ENCODE peak calls at places on chromosomes 3 and 15, in four cellular contexts. K is CD8-positive, alpha-beta T cell; W is mucosa of descending colon; S is astrocyte of the cerebellum. T is an unnamed sample.

GRCh38 chr3:72630614-72631344 is 217.5 kb downstream of the SHQ1 start:
- DNase-seq in K (no peak), W (no peak), S (no peak), T (no peak)

GRCh38 chr3:139309880-139310279 is 33.9 kb upstream of the MRPS22 start:
- DNase-seq in K (no peak), W (no peak), S (no peak), T (no peak)

GRCh38 chr15:56929933-56930332 is 11.5 kb downstream of the TCF12 start:
- DNase-seq in K (no peak), W (no peak), S (no peak), T (no peak)

GRCh38 chr3:39409514-39410136 is 3.1 kb downstream of the RPSA start:
- DNase-seq in K (no peak), W (no peak), S (no peak), T (no peak)

GRCh38 chr15:77606142-77607034 is 26.3 kb downstream of the LINGO1 start:
- DNase-seq in K (no peak), W (peak), S (no peak), T (no peak)

GRCh38 chr15:35290301-35290721 is 205.2 kb upstream of the NANOGP8 start:
- DNase-seq in K (no peak), W (no peak), S (no peak), T (no peak)

GRCh38 chr3:38723569-38724391 is 74.3 kb upstream of the SCN5A start:
- DNase-seq in K (no peak), W (no peak), S (no peak), T (no peak)

GRCh38 chr3:100042144-100042543 is 72.2 kb downstream of the FILIP1L start:
- DNase-seq in K (no peak), W (no peak), S (no peak), T (peak)

GRCh38 chr3:27722957-27723802 is 1.1 kb upstream of the EOMES start:
- DNase-seq in K (no peak), W (no peak), S (no peak), T (no peak)

GRCh38 chr3:3015472-3016089 is 94.6 kb downstream of the IL5RA start:
- DNase-seq in K (no peak), W (no peak), S (peak), T (no peak)

GRCh38 chr3:127254730-127255129 is 33.1 kb downstream of the PRR20G start:
- DNase-seq in K (no peak), W (no peak), S (no peak), T (no peak)

GRCh38 chr3:197366301-197367044 is 68.1 kb upstream of the DLG1 start:
- DNase-seq in K (no peak), W (no peak), S (no peak), T (no peak)

GRCh38 chr15:85899927-85900326 is 105.2 kb upstream of the KLHL25 start:
- DNase-seq in K (no peak), W (no peak), S (no peak), T (no peak)

GRCh38 chr3:125194849-125195601 is 17.5 kb downstream of the SLC12A8 start:
- DNase-seq in K (no peak), W (peak), S (peak), T (peak)

GRCh38 chr15:88617031-88617722 is 4.0 kb upstream of the AEN start:
- DNase-seq in K (no peak), W (no peak), S (no peak), T (no peak)

GRCh38 chr3:71046791-71047190 is 536.7 kb downstream of the FOXP1 start:
- DNase-seq in K (no peak), W (peak), S (no peak), T (no peak)

GRCh38 chr3:71047616-71048531 is 535.7 kb downstream of the FOXP1 start:
- DNase-seq in K (no peak), W (no peak), S (no peak), T (no peak)

GRCh38 chr3:71050133-71050520 is 533.4 kb downstream of the FOXP1 start:
- DNase-seq in K (no peak), W (no peak), S (peak), T (no peak)

GRCh38 chr3:71050521-71051258 is 532.8 kb downstream of the FOXP1 start:
- DNase-seq in K (no peak), W (no peak), S (peak), T (no peak)

DNA sequence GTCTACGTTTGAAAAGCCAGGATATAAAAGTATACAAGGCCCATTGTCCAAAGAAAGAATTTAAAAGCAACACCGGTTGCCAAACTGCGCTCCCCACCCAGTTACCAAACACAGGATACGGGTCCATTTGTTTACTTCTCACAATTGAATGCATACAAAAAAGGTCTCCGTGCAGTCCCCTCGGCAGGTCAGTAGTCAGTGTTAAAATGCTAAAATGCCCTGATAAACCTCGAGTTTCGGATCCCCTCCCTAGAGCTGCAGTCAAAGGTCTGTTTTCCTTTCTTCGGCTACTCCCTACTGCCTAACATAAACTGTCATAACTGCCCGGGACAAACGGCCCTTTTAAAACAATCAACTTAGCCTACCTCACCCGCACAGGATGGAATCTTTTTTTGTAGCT is 534.6 kb downstream of the FOXP1 start:
- DNase-seq in K (no peak), W (no peak), S (no peak), T (no peak)
- H3K4me3 ChIP-seq in K (no peak), W (no peak), S (no peak), T (no peak)

GRCh38 chr3:146265720-146266119 is 14.8 kb upstream of the PLSCR4 start:
- DNase-seq in K (no peak), W (no peak), S (no peak), T (no peak)

GRCh38 chr3:146259880-146260589 is 9.1 kb upstream of the PLSCR4 start:
- DNase-seq in K (no peak), W (no peak), S (no peak), T (no peak)

GRCh38 chr3:146256851-146257486 is 6.1 kb upstream of the PLSCR4 start:
- DNase-seq in K (no peak), W (no peak), S (peak), T (no peak)

GRCh38 chr3:146268535-146269219 is 17.8 kb upstream of the PLSCR4 start:
- DNase-seq in K (no peak), W (no peak), S (no peak), T (no peak)

DNA sequence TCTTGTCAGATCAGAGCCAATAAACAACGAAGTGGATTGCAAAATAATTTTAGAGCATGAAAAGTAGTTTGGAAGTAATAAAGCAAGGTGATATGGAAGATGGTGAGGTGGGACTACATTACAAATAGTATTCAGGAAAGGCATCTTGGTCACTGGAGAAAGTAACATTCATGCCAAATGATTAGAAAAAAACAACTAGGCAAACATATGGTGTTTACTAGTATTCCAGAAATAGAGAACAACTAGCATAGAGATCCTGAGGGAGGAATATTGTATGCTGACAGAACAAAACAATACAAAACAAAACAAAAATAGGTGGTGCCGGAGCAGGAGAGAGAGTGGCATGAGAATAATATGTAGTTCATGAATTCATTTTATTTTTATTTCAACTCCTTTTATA is 11.8 kb upstream of the PLSCR4 start:
- DNase-seq in K (no peak), W (no peak), S (no peak), T (no peak)
- H3K4me3 ChIP-seq in K (no peak), W (no peak), S (no peak), T (no peak)

GRCh38 chr3:52454235-52454937 is 545 bp upstream of the TNNC1 start:
- DNase-seq in K (no peak), W (no peak), S (no peak), T (no peak)
- H3K4me3 ChIP-seq in K (peak), W (no peak), S (no peak), T (no peak)

GRCh38 chr3:167564612-167565011 is 89.1 kb downstream of the WDR49 start:
- DNase-seq in K (no peak), W (no peak), S (no peak), T (no peak)

GRCh38 chr3:167559922-167560321 is 86.1 kb upstream of the SERPINI2 start:
- DNase-seq in K (no peak), W (no peak), S (no peak), T (no peak)

GRCh38 chr3:167568634-167569033 is 85.1 kb downstream of the WDR49 start:
- DNase-seq in K (no peak), W (no peak), S (no peak), T (no peak)

DNA sequence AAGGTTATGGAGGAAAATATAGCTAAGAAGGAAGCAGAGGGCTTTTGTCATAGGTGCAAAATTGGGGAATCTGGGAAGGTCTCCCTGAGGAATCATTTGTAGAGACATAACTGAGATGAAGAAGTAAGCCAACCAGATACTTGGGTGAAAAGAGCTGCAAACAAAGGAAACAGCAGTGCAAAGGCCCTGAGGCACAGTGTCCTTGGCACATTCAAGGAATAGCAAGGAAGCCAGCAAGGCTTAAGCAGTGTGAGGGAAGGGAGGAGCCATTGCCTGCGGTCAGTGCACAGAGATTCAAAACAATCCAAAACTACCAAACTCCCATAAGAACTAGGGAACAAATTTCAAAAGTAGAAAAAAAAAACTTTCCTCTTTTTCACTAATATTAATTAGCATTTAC is 88.3 kb downstream of the WDR49 start:
- DNase-seq in K (no peak), W (no peak), S (no peak), T (no peak)
- H3K4me3 ChIP-seq in K (no peak), W (no peak), S (no peak), T (no peak)

GRCh38 chr15:61227269-61228024 is 1.7 kb downstream of the RORA start:
- DNase-seq in K (no peak), W (no peak), S (peak), T (peak)
- H3K4me3 ChIP-seq in K (no peak), W (no peak), S (peak), T (peak)

GRCh38 chr15:40437754-40438687 is 2.7 kb upstream of the BAHD1 start:
- DNase-seq in K (no peak), W (no peak), S (no peak), T (no peak)
- H3K4me3 ChIP-seq in K (no peak), W (no peak), S (no peak), T (no peak)

T was measured in skeletal muscle cell.